ENCODE peak calls at places on chromosomes 3 and 15, in eight cellular contexts. J, N, X, Y, C, M, O and U are unnamed samples.

GRCh38 chr3:24351779-24352469 is 142.7 kb downstream of the THRB start:
- DNase-seq in Y (peak; percentile 83), O (peak; percentile 63), J (no peak), M (peak; percentile 64), X (no peak), C (no peak), N (peak; percentile 24), U (no peak)

GRCh38 chr3:111737712-111738097 is 121.4 kb upstream of the PHLDB2 start:
- DNase-seq in O (peak; percentile 100), C (peak; percentile 17), N (peak; percentile 94), Y (peak; percentile 87), M (peak; percentile 76), X (peak; percentile 52), J (peak; percentile 72), U (no peak)

GRCh38 chr15:42456971-42457370 is 34.0 kb downstream of the ZNF106 start:
- DNase-seq in Y (no peak), X (no peak), J (no peak), O (peak; percentile 4), C (no peak), N (peak; percentile 73), M (no peak), U (no peak)

GRCh38 chr15:89122532-89123525 is 34.6 kb downstream of the ABHD2 start:
- DNase-seq in X (no peak), N (peak; percentile 69), M (no peak), Y (no peak), J (no peak), O (peak; percentile 78), C (no peak), U (no peak)

GRCh38 chr3:173066044-173066679 is 74.9 kb downstream of the SPATA16 start:
- DNase-seq in X (no peak), J (peak; percentile 28), C (no peak), M (peak; percentile 13), Y (no peak), N (peak; percentile 40), O (peak; percentile 87), U (no peak)

GRCh38 chr3:57331078-57331477 is 38.6 kb upstream of the ASB14 start:
- DNase-seq in N (no peak), X (no peak), J (peak; percentile 13), O (no peak), M (no peak), C (no peak), Y (no peak), U (no peak)

GRCh38 chr15:57541805-57542504 is 49.7 kb upstream of the MYZAP start:
- DNase-seq in J (peak; percentile 84), Y (peak; percentile 89), M (peak; percentile 64), O (peak; percentile 37), N (peak; percentile 85), C (peak; percentile 80), X (peak; percentile 72), U (no peak)

GRCh38 chr3:79074558-79074957 is 693.2 kb downstream of the ROBO1 start:
- DNase-seq in X (no peak), Y (no peak), J (no peak), M (no peak), O (no peak), N (no peak), C (no peak), U (no peak)

GRCh38 chr3:9791127-9791526 is 1.1 kb downstream of the TADA3 start:
- DNase-seq in M (no peak), N (no peak), O (no peak), Y (no peak), C (no peak), X (no peak), J (no peak), U (no peak)

GRCh38 chr15:63491979-63492378 is 12.4 kb upstream of the USP3 start:
- DNase-seq in X (no peak), Y (no peak), J (peak; percentile 40), M (no peak), C (no peak), O (peak; percentile 84), N (peak; percentile 31), U (no peak)

GRCh38 chr3:23288286-23288685 is 85.2 kb downstream of the UBE2E2 start:
- DNase-seq in J (peak; percentile 8), N (peak; percentile 23), M (no peak), O (no peak), Y (no peak), X (no peak), C (no peak), U (no peak)

DNA sequence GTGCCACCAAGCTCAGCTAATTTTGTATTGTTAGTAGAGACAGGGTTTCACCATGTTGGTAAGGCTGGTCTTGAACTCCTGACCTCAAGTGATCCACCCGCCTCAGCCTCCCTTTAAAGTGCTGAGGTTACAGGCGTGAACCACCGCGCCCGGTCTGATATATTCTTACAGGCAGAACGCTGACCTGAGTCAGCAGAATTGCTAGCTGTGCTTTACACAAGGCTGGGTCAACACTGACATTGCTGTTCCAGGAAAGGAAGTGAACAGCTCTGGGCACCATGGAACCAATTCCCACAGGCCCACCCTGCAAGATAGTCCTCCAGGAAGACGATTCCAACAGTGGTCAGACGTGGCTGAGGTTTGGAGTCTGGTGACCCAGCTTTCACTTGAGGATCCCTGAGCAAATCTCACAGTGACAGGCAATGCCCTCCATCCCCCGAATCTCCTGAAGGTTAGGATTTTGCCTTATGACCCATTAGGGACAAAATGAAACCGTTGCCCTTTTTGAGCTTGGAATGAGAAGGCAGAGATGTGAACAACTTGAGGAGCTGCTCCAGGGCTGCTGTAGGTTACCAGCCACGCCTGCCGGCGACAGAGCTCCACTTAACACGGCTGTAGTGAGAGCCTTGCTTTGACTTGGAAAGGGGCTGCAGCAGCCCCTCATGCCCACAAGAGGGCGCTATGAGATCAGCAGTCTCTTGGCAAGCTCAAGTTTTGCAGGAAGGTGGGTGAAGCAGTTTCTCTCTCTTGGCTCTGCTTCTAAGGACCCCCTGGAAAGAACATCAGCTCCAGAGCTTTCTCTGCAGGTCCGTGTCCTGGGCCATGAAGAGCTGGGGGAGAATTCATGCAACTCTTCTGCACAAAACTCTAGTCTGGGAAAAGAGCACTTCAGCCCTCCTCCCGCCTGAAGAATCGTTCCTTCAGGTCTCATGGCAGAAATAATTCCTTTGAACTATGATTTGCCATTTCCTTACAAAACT is 74.1 kb downstream of the SENP2 start:
- DNase-seq in O (peak; percentile 56), C (peak; percentile 82), J (peak; percentile 88), X (peak; percentile 78), Y (peak; percentile 79), M (peak; percentile 58), N (peak; percentile 80), U (peak; percentile 33)
- H3K4me3 ChIP-seq in O (no peak overlapping the region), C (no peak overlapping the region), J (no peak overlapping the region), X (peak overlapping the region; percentile 6), Y (no peak overlapping the region), M (no peak overlapping the region), N (no peak overlapping the region), U (no peak overlapping the region)

GRCh38 chr3:122568755-122569154 is 4.6 kb downstream of the DTX3L start:
- DNase-seq in O (no peak), Y (no peak), M (no peak), J (no peak), N (no peak), X (no peak), C (no peak), U (no peak)
- H3K4me1 ChIP-seq in O (peaks cover 2% of the 10 kb centered on the region), Y (no peaks in the 10 kb centered on the region), M (peaks cover 15% of the 10 kb centered on the region), J (peaks cover 6% of the 10 kb centered on the region), N (peaks cover 16% of the 10 kb centered on the region), X (peaks cover 3% of the 10 kb centered on the region), C (peaks cover 31% of the 10 kb centered on the region), U (peaks cover 56% of the 10 kb centered on the region)

GRCh38 chr3:62373714-62374333 is 474 bp upstream of the FEZF2 start:
- DNase-seq in C (no peak), M (no peak), N (no peak), Y (no peak), X (no peak), J (no peak), O (no peak), U (no peak)
- H3K4me3 ChIP-seq in C (no peak overlapping the region), M (no peak overlapping the region), N (peak overlapping the region; percentile 73), Y (peak overlapping the region; percentile 25), X (no peak overlapping the region), J (peak overlapping the region; percentile 13), O (peak overlapping the region; percentile 52), U (no peak overlapping the region)

GRCh38 chr3:71497367-71497925 is 86.1 kb downstream of the FOXP1 start:
- DNase-seq in O (no peak), C (no peak), M (no peak), J (no peak), Y (no peak), X (no peak), N (no peak), U (no peak)
- H3K4me1 ChIP-seq in O (peaks cover 36% of the 10 kb centered on the region), C (peaks cover 26% of the 10 kb centered on the region), M (peaks cover 41% of the 10 kb centered on the region), J (peaks cover 29% of the 10 kb centered on the region), Y (no peaks in the 10 kb centered on the region), X (peaks cover 9% of the 10 kb centered on the region), N (peaks cover 35% of the 10 kb centered on the region), U (peaks cover 61% of the 10 kb centered on the region)